ENCODE peak calls at places on chromosomes 4 and X, in four cellular contexts. One of them, this sample, is unnamed.

GRCh38 chrX:29775890-29776289 is 439.5 kb upstream of the MAGEB2 start:
- DNase-seq in mammary epithelial cell: no peak
- DNase-seq in WTC11: no peak
- DNase-seq in cardiac fibroblast: no peak
- DNase-seq in this sample: no peak

GRCh38 chr4:36285784-36286480 is 4.5 kb downstream of the DTHD1 start:
- DNase-seq in cardiac fibroblast: peak; percentile 2
- DNase-seq in mammary epithelial cell: peak; percentile 83
- DNase-seq in WTC11: no peak
- DNase-seq in this sample: peak; percentile 41

GRCh38 chrX:111352424-111352823 is 59.6 kb downstream of the DCX start:
- DNase-seq in cardiac fibroblast: peak; percentile 11
- DNase-seq in WTC11: no peak
- DNase-seq in mammary epithelial cell: peak; percentile 78
- DNase-seq in this sample: peak; percentile 7

GRCh38 chrX:9337056-9337455 is 127.8 kb upstream of the TBL1X start:
- DNase-seq in mammary epithelial cell: no peak
- DNase-seq in WTC11: no peak
- DNase-seq in cardiac fibroblast: peak; percentile 67
- DNase-seq in this sample: no peak

GRCh38 chr4:150794706-150795105 is 212.8 kb downstream of the MAB21L2 start:
- DNase-seq in cardiac fibroblast: peak; percentile 22
- DNase-seq in WTC11: no peak
- DNase-seq in mammary epithelial cell: no peak
- DNase-seq in this sample: no peak

GRCh38 chr4:133592591-133592990 is 443.5 kb downstream of the PCDH10 start:
- DNase-seq in WTC11: no peak
- DNase-seq in mammary epithelial cell: no peak
- DNase-seq in cardiac fibroblast: no peak
- DNase-seq in this sample: no peak

GRCh38 chr4:16259531-16260246 is 33.4 kb upstream of the TAPT1 start:
- DNase-seq in WTC11: no peak
- DNase-seq in cardiac fibroblast: peak; percentile 65
- DNase-seq in mammary epithelial cell: no peak
- DNase-seq in this sample: no peak

GRCh38 chr4:161061046-161061445 is 1102.8 kb downstream of the FSTL5 start:
- DNase-seq in mammary epithelial cell: no peak
- DNase-seq in cardiac fibroblast: no peak
- DNase-seq in WTC11: no peak
- DNase-seq in this sample: no peak

GRCh38 chr4:44415251-44415650 is 33.4 kb downstream of the KCTD8 start:
- DNase-seq in cardiac fibroblast: no peak
- DNase-seq in mammary epithelial cell: no peak
- DNase-seq in WTC11: no peak
- DNase-seq in this sample: no peak

GRCh38 chrX:129540068-129540653 is at the start of gene OCRL:
- DNase-seq in mammary epithelial cell: peak; percentile 58
- DNase-seq in cardiac fibroblast: peak; percentile 62
- DNase-seq in WTC11: peak; percentile 76
- DNase-seq in this sample: no peak

GRCh38 chrX:147978931-147979330 is 2.2 kb upstream of the FMR1NB start:
- DNase-seq in WTC11: no peak
- DNase-seq in cardiac fibroblast: no peak
- DNase-seq in mammary epithelial cell: peak; percentile 18
- DNase-seq in this sample: no peak

GRCh38 chrX:2508648-2509335 is 8.0 kb upstream of the DHRSX start:
- DNase-seq in cardiac fibroblast: no peak
- DNase-seq in mammary epithelial cell: no peak
- DNase-seq in WTC11: no peak
- DNase-seq in this sample: no peak

GRCh38 chr4:125639182-125639621 is 324.4 kb downstream of the FAT4 start:
- DNase-seq in WTC11: peak; percentile 68
- DNase-seq in mammary epithelial cell: no peak
- DNase-seq in cardiac fibroblast: no peak
- DNase-seq in this sample: peak; percentile 9

GRCh38 chrX:26918633-26919032 is 544.5 kb downstream of the PPP4R3C start:
- DNase-seq in cardiac fibroblast: peak; percentile 49
- DNase-seq in mammary epithelial cell: peak; percentile 9
- DNase-seq in WTC11: peak; percentile 12
- DNase-seq in this sample: no peak

GRCh38 chrX:32183066-32183465 is 1028.3 kb downstream of the DMD start:
- DNase-seq in WTC11: no peak
- DNase-seq in mammary epithelial cell: no peak
- DNase-seq in cardiac fibroblast: no peak
- DNase-seq in this sample: no peak

GRCh38 chr4:173475751-173476150 is 54.3 kb downstream of the HAND2 start:
- DNase-seq in WTC11: no peak
- DNase-seq in mammary epithelial cell: no peak
- DNase-seq in cardiac fibroblast: no peak
- DNase-seq in this sample: no peak

GRCh38 chr4:121308328-121308663 is 72.5 kb downstream of the QRFPR start:
- DNase-seq in cardiac fibroblast: no peak
- DNase-seq in mammary epithelial cell: peak; percentile 32
- DNase-seq in WTC11: no peak
- DNase-seq in this sample: no peak

GRCh38 chr4:170386974-170387373 is 297.2 kb upstream of the AADAT start:
- DNase-seq in WTC11: no peak
- DNase-seq in mammary epithelial cell: peak; percentile 40
- DNase-seq in cardiac fibroblast: peak; percentile 53
- DNase-seq in this sample: no peak

GRCh38 chr4:74217365-74217764 is 59.4 kb downstream of the MTHFD2L start:
- DNase-seq in cardiac fibroblast: peak; percentile 82
- DNase-seq in WTC11: no peak
- DNase-seq in mammary epithelial cell: no peak
- DNase-seq in this sample: no peak

GRCh38 chr4:108919229-108919893 is 156.5 kb upstream of the ETNPPL start:
- DNase-seq in cardiac fibroblast: no peak
- DNase-seq in mammary epithelial cell: no peak
- DNase-seq in WTC11: no peak
- DNase-seq in this sample: no peak

GRCh38 chr4:185991750-185992149 is 77.2 kb upstream of the TLR3 start:
- DNase-seq in WTC11: no peak
- DNase-seq in mammary epithelial cell: no peak
- DNase-seq in cardiac fibroblast: no peak
- DNase-seq in this sample: peak; percentile 31

GRCh38 chr4:146495277-146495676 is 26.5 kb downstream of the SLC10A7 start:
- DNase-seq in WTC11: no peak
- DNase-seq in cardiac fibroblast: peak; percentile 54
- DNase-seq in mammary epithelial cell: peak; percentile 11
- DNase-seq in this sample: no peak

GRCh38 chr4:48295116-48295515 is 25.5 kb upstream of the TEC start:
- DNase-seq in WTC11: no peak
- DNase-seq in mammary epithelial cell: no peak
- DNase-seq in cardiac fibroblast: peak; percentile 29
- DNase-seq in this sample: no peak

DNA sequence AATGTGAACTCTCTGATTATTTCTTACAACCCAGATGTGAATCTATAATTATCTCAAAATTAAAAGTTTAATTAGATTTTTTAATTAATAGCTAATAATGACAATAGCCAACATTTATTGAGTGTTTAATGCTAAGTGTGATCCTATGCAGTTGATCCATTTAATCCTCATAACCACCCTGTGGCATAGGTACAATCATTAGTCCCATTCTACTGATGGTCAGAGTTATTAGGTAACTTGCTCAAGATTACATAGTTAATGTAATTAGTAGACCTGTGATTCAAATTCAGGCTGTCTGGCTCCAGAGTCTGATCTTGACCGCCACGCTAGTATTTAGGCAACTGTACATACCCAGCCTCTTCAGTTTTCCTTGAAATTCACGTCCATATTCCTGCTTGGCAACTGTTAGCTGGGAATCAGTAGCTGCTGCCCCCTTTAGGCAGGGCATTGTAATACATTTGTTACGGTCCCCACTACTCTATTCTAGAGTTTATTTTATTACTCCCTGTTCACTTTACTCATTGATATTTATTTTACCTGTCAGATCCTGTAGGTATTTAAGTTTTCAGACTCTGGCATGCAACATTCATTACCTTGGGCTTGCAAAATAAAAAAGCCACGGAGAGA is 20.6 kb upstream of the TEC start:
- DNase-seq in WTC11: peak; percentile 39
- DNase-seq in mammary epithelial cell: peak; percentile 6
- DNase-seq in cardiac fibroblast: peak; percentile 36
- DNase-seq in this sample: no peak
- TF ChIP-seq CTCF in WTC11: peak; percentile 54
- TF ChIP-seq CTCF in mammary epithelial cell: peak; percentile 83
- TF ChIP-seq CTCF in cardiac fibroblast: peak; percentile 64
- TF ChIP-seq CTCF in this sample: peak; percentile 47

GRCh38 chrX:76555269-76555668 is 127.8 kb downstream of the MAGEE1 start:
- DNase-seq in cardiac fibroblast: no peak
- DNase-seq in WTC11: no peak
- DNase-seq in mammary epithelial cell: no peak
- DNase-seq in this sample: no peak

GRCh38 chrX:76550016-76550415 is 122.5 kb downstream of the MAGEE1 start:
- DNase-seq in cardiac fibroblast: no peak
- DNase-seq in WTC11: no peak
- DNase-seq in mammary epithelial cell: no peak
- DNase-seq in this sample: no peak

DNA sequence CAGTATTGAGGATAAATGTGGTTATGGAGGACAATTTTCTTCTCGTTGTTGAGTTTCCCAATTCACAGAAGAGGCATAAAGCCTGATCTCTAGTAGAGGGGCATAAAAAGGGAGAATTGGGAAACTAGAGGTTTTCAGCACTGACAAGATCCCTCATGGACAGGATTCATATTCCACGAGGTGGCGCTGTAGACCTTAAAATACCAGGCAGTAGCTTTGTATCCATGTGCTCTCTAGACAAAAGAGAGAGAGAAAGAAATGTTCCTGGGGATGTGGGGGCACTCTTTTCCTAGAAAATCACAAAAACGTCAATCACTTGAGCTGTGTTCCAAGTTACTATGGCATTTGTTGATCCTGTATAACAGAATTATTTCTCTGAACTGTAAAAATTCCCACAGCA is 128.3 kb downstream of the MAGEE1 start:
- DNase-seq in mammary epithelial cell: peak; percentile 12
- DNase-seq in cardiac fibroblast: peak; percentile 66
- DNase-seq in WTC11: peak; percentile 58
- DNase-seq in this sample: no peak
- TF ChIP-seq CTCF in mammary epithelial cell: peak; percentile 28
- TF ChIP-seq CTCF in cardiac fibroblast: peak; percentile 18
- TF ChIP-seq CTCF in WTC11: peak; percentile 37
- TF ChIP-seq CTCF in this sample: no peak

GRCh38 chr4:147776600-147777175 is 44.8 kb downstream of the ARHGAP10 start:
- DNase-seq in WTC11: no peak
- DNase-seq in cardiac fibroblast: no peak
- DNase-seq in mammary epithelial cell: no peak
- DNase-seq in this sample: no peak

GRCh38 chr4:147770831-147771230 is 38.9 kb downstream of the ARHGAP10 start:
- DNase-seq in cardiac fibroblast: no peak
- DNase-seq in mammary epithelial cell: no peak
- DNase-seq in WTC11: no peak
- DNase-seq in this sample: no peak

GRCh38 chr4:147772056-147772455 is 40.2 kb downstream of the ARHGAP10 start:
- DNase-seq in mammary epithelial cell: no peak
- DNase-seq in cardiac fibroblast: no peak
- DNase-seq in WTC11: no peak
- DNase-seq in this sample: no peak

GRCh38 chr4:147772459-147772969 is 40.6 kb downstream of the ARHGAP10 start:
- DNase-seq in WTC11: no peak
- DNase-seq in mammary epithelial cell: peak; percentile 86
- DNase-seq in cardiac fibroblast: peak; percentile 75
- DNase-seq in this sample: no peak

DNA sequence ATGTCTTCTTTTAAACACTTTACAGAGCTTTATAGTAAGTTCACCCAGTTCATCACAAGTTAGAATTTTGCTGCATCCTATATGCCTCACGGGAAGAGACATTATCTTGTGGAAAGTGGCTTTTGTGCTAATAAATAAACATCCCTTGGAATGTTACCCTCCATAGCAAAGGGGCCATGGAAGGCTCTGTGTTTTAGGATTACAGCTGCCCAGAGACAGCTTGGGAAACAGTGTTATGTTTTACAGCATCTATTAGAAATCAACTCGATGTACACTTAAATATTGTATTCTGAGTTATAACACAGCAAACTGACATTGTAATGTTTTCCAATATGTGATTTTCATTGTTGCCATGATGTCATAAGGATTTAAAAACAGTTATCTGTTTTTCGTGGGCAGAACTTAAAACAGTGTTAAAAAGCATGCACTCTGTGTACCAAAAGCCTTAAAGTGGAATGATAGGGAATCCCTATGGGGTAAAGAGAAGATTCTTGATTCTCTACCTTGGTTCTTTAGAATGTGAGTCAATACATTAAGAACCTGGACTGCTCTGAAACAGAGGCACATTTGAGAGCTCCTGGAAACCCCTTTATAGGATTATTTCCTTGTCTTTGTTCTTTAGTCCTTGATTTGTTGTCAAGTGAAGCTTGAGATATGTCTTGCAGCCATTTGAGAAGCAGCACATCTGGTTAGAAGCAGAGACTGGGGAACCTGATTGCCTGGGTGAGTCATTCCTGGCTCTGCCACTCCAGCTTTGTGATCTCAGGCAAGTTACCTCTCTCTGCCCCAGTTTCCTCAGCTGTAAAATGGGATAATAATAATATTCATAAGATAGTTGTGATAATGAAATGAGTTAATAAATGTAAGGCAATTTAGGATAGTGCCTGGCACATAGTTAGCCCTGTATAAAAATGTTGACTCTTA is 41.6 kb downstream of the ARHGAP10 start:
- DNase-seq in mammary epithelial cell: peak; percentile 60
- DNase-seq in WTC11: no peak
- DNase-seq in cardiac fibroblast: peak; percentile 57
- DNase-seq in this sample: no peak
- TF ChIP-seq CTCF in mammary epithelial cell: no peak
- TF ChIP-seq CTCF in WTC11: no peak
- TF ChIP-seq CTCF in cardiac fibroblast: no peak
- TF ChIP-seq CTCF in this sample: no peak

GRCh38 chrX:74015379-74016019 is 288.5 kb upstream of the ZCCHC13 start:
- DNase-seq in cardiac fibroblast: peak; percentile 78
- DNase-seq in mammary epithelial cell: peak; percentile 59
- DNase-seq in WTC11: peak; percentile 38
- DNase-seq in this sample: peak; percentile 29
- TF ChIP-seq CTCF in cardiac fibroblast: peak; percentile 69
- TF ChIP-seq CTCF in mammary epithelial cell: peak; percentile 88
- TF ChIP-seq CTCF in WTC11: peak; percentile 67
- TF ChIP-seq CTCF in this sample: peak; percentile 81

GRCh38 chr4:4430492-4431195 is 43.7 kb downstream of the NSG1 start:
- DNase-seq in mammary epithelial cell: peak; percentile 74
- DNase-seq in WTC11: peak; percentile 69
- DNase-seq in cardiac fibroblast: peak; percentile 82
- DNase-seq in this sample: peak; percentile 44
- TF ChIP-seq CTCF in mammary epithelial cell: peak; percentile 86
- TF ChIP-seq CTCF in WTC11: peak; percentile 63
- TF ChIP-seq CTCF in cardiac fibroblast: peak; percentile 87
- TF ChIP-seq CTCF in this sample: peak; percentile 87

GRCh38 chr4:128483816-128484215 is 196.2 kb upstream of the PGRMC2 start:
- DNase-seq in WTC11: no peak
- DNase-seq in cardiac fibroblast: peak; percentile 59
- DNase-seq in mammary epithelial cell: no peak
- DNase-seq in this sample: no peak
- TF ChIP-seq CTCF in WTC11: no peak
- TF ChIP-seq CTCF in cardiac fibroblast: no peak
- TF ChIP-seq CTCF in mammary epithelial cell: no peak
- TF ChIP-seq CTCF in this sample: no peak

GRCh38 chr4:176034498-176034897 is 31.1 kb upstream of the WDR17 start:
- DNase-seq in WTC11: no peak
- DNase-seq in mammary epithelial cell: peak; percentile 4
- DNase-seq in cardiac fibroblast: peak; percentile 58
- DNase-seq in this sample: peak; percentile 16
- TF ChIP-seq CTCF in WTC11: peak; percentile 13
- TF ChIP-seq CTCF in mammary epithelial cell: peak; percentile 42
- TF ChIP-seq CTCF in cardiac fibroblast: no peak
- TF ChIP-seq CTCF in this sample: peak; percentile 10